ENCODE peak calls at places on chromosome 21, in four cellular contexts. J is left ventricle myocardium inferior, Y is mesenchymal stem cell, E is kidney. Q is an unnamed sample. For H3K4me1, the result is how much of the 10 kb centered on the place peaks cover.

GRCh38 chr21:24280591-24280990 is 1326.7 kb downstream of the MRPL39 start:
- DNase-seq in Y (no peak), J (no peak), E (no peak), Q (no peak)

GRCh38 chr21:39007532-39007931 is 175.7 kb downstream of the PSMG1 start:
- DNase-seq in Y (no peak), E (no peak), J (no peak), Q (no peak)

GRCh38 chr21:35352066-35352770 is 303.1 kb upstream of the RUNX1 start:
- DNase-seq in J (no peak), Y (peak), E (no peak), Q (no peak)

GRCh38 chr21:29196021-29196663 is 65.7 kb downstream of the MAP3K7CL start:
- DNase-seq in J (no peak), Y (peak), E (no peak), Q (peak)

GRCh38 chr21:26177187-26177586 is 6.6 kb upstream of the APP start:
- DNase-seq in Y (no peak), E (no peak), J (peak), Q (no peak)

GRCh38 chr21:34815831-34816700 is 147.3 kb downstream of the CLIC6 start:
- DNase-seq in E (no peak), J (no peak), Y (no peak), Q (no peak)

GRCh38 chr21:29557200-29557599 is 258.5 kb downstream of the BACH1 start:
- DNase-seq in E (no peak), J (no peak), Y (no peak), Q (no peak)

GRCh38 chr21:28269173-28269572 is 723.5 kb downstream of the LTN1 start:
- DNase-seq in Y (peak), J (no peak), E (no peak), Q (no peak)

GRCh38 chr21:39048064-39048463 is 135.2 kb downstream of the PSMG1 start:
- DNase-seq in Y (peak), J (no peak), E (no peak), Q (no peak)

GRCh38 chr21:17387030-17387617 is 125.7 kb upstream of the CXADR start:
- DNase-seq in J (no peak), Y (peak), E (no peak), Q (no peak)

GRCh38 chr21:44702973-44703730 is 6.2 kb downstream of the KRTAP10-12 start:
- DNase-seq in Y (no peak), J (no peak), E (no peak), Q (no peak)

GRCh38 chr21:25568230-25568629 is 39.1 kb downstream of the MRPL39 start:
- DNase-seq in E (peak), J (peak), Y (peak), Q (no peak)

GRCh38 chr21:15839026-15839425 is 109.2 kb downstream of the USP25 start:
- DNase-seq in J (no peak), E (no peak), Y (no peak), Q (no peak)

GRCh38 chr21:35711661-35712060 is 348.7 kb downstream of the SETD4 start:
- DNase-seq in Y (no peak), J (no peak), E (no peak), Q (no peak)

GRCh38 chr21:45816794-45817193 is 164.8 kb upstream of the COL6A1 start:
- DNase-seq in E (no peak), J (no peak), Y (no peak), Q (no peak)
- H3K4me1 ChIP-seq in E (under half), J (under half), Y (under half), Q (under half)

DNA sequence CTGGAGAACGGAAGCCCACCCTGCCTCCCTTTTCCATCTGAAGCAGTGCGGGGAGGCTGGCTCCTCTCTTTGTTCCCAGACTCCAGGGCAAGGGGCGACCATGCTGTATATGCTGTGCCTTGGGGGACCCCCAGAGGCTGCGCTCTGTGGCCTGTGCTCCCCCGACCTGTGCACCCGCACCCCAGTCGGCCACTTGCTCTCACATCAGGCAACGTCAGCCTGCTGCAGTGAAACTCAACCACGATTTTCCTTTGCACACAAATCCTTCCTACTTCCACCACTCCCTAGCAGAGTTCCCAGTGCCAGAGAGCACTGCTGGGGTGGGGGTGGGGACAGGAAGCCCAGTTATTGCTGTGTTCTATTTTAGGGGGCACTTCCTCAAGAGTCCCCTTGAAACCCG is 52.5 kb downstream of the SIM2 start:
- DNase-seq in E (no peak), Y (no peak), J (no peak), Q (no peak)
- H3K4me3 ChIP-seq in E (no peak), Y (no peak), J (peak), Q (no peak)

GRCh38 chr21:42735061-42735460 is 81.6 kb downstream of the PDE9A start:
- DNase-seq in J (no peak), E (peak), Y (no peak), Q (no peak)

GRCh38 chr21:42732033-42732410 is 78.6 kb downstream of the PDE9A start:
- DNase-seq in J (no peak), E (peak), Y (no peak), Q (no peak)

GRCh38 chr21:42734323-42734971 is 81.0 kb downstream of the PDE9A start:
- DNase-seq in J (no peak), E (no peak), Y (no peak), Q (peak)

GRCh38 chr21:42733037-42733632 is 79.7 kb downstream of the PDE9A start:
- DNase-seq in J (no peak), Y (no peak), E (no peak), Q (no peak)

DNA sequence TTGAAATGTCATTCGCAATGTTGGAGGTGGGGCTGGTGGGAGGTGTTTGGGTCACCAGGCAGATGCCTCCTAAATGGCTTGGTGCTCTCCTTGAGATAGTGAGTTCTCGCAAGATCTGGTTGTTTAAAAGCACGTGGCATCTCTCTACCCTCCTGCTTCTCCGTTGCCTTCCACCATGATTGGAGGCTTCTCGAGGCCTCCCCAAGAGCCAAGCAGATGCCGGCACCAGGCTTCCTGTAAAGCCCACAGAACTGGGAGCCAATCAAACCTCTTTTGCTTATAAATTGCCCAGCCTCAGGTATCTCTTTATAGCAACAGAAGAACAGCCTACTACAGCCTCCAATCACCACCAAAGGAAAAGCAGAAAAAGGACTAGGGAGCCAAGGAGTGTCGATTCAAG is 80.5 kb downstream of the PDE9A start:
- DNase-seq in Y (no peak), J (no peak), E (no peak), Q (no peak)
- H3K27ac ChIP-seq in Y (no peak), J (no peak), E (no peak), Q (no peak)

DNA sequence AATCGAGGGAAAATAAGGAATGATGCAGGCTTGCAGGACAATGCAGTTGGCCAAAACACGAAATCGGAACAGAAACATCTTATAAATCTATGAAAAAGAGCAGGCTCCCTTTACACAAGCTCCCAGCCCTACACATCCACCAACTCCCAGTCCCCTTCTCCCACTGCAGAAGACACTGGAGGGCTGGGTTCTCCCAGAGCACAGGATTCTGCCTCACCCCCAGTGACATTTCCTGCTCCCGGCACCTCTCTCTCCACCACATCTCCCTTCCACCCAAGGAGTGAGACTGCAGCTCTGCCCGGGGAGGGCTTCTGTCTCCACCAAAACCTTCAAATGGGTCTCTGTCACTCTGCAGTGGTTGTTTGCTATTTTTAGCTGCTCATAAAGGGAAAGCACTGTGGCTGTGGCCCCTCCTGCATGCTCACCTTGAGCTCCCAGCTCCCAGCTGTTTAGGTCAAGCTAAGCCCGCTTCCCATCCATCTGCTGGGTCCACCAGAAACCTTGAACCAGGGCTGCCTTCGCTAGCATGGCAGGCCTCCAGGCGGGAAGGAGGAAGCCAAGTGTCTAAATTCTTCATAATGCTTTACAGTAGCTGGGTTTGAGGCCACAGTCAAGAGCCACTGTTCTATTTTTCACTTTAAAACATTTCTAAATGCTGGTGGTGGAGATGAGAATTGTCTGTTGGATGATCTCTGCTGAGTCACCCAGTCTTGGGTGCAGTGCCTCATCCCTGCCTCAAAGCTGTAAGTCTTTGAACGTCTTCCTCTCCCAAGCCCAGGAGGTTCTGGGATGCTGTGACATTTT is 3.3 kb upstream of the C2CD2 start:
- DNase-seq in J (no peak), Y (peak), E (no peak), Q (no peak)
- H3K4me1 ChIP-seq in J (under half), Y (under half), E (under half), Q (under half)

Q was measured in left lung.